ENCODE peak calls at places on chromosomes 2 and 18, in four cellular contexts. R is AG08395, I is choroid plexus epithelial cell, M is NCI-H1694 treated with DMSO at 0.1 percent for 48 hours. U is an unnamed sample.
A peak's percentile ranks its signal among the peaks of the same experiment; 100 is the strongest.

GRCh38 chr2:240233891-240234502 is 93.5 kb upstream of the OTOS start:
- DNase-seq in R (no peak), I (no peak), M (no peak), U (no peak)

GRCh38 chr18:28109781-28110460 is 67.0 kb downstream of the CDH2 start:
- DNase-seq in R (no peak), I (no peak), M (no peak), U (peak; percentile 72)

GRCh38 chr2:222799262-222799918 is 61.4 kb upstream of the ACSL3 start:
- DNase-seq in R (no peak), I (no peak), M (no peak), U (no peak)

GRCh38 chr2:194343167-194343566 is 1313.9 kb upstream of the SLC39A10 start:
- DNase-seq in R (no peak), I (no peak), M (no peak), U (peak; percentile 14)

GRCh38 chr2:234559609-234560008 is 62.7 kb upstream of the ARL4C start:
- DNase-seq in R (no peak), I (no peak), M (no peak), U (no peak)

GRCh38 chr2:168910330-168910729 is 9.2 kb downstream of the G6PC2 start:
- DNase-seq in R (no peak), I (no peak), M (no peak), U (no peak)

GRCh38 chr2:36965196-36965595 is 1.1 kb downstream of the STRN start:
- DNase-seq in R (no peak), I (peak; percentile 33), M (no peak), U (peak; percentile 49)

GRCh38 chr2:185608799-185609198 is 129.8 kb upstream of the FSIP2 start:
- DNase-seq in R (no peak), I (peak; percentile 2), M (peak; percentile 28), U (peak; percentile 48)